ENCODE peak calls at places on chromosome 2, in four cellular contexts. O is SK-N-SH, H is GM12878, I is HepG2. K is an unnamed sample.

GRCh38 chr2:11812466-11813100 is 66.2 kb downstream of the LPIN1 start:
- DNase-seq in H (no peak), O (no peak), I (no peak), K (no peak)

GRCh38 chr2:69619725-69620124 is 23.8 kb downstream of the AAK1 start:
- DNase-seq in I (no peak), H (no peak), O (no peak), K (no peak)

GRCh38 chr2:69483024-69483423 is 45.8 kb upstream of the NFU1 start:
- DNase-seq in O (no peak), H (no peak), I (no peak), K (no peak)

GRCh38 chr2:113831156-113831555 is 58.7 kb upstream of the ACTR3 start:
- DNase-seq in O (no peak), I (no peak), H (no peak), K (peak; percentile 50)

GRCh38 chr2:219440388-219441256 is 6.0 kb downstream of the SPEG start:
- DNase-seq in O (no peak), I (no peak), H (no peak), K (peak; percentile 14)

GRCh38 chr2:10369269-10370255 is 66.9 kb downstream of the HPCAL1 start:
- DNase-seq in O (no peak), H (no peak), I (peak; percentile 83), K (no peak)

GRCh38 chr2:112772322-112772721 is 7.9 kb upstream of the CKAP2L start:
- DNase-seq in H (no peak), I (no peak), O (no peak), K (no peak)

GRCh38 chr2:190528521-190529001 is 6.0 kb downstream of the NEMP2 start:
- DNase-seq in H (no peak), I (peak; percentile 81), O (no peak), K (peak; percentile 75)

GRCh38 chr2:71833855-71834554 is 313.7 kb downstream of the CYP26B1 start:
- DNase-seq in H (no peak), O (no peak), I (no peak), K (no peak)

GRCh38 chr2:83665894-83666293 is 793.2 kb downstream of the SUCLG1 start:
- DNase-seq in O (no peak), I (peak; percentile 18), H (no peak), K (peak; percentile 84)

GRCh38 chr2:118874324-118874723 is 26.9 kb upstream of the EN1 start:
- DNase-seq in O (no peak), H (no peak), I (no peak), K (no peak)

GRCh38 chr2:29022455-29023128 is 41.5 kb downstream of the TOGARAM2 start:
- DNase-seq in O (no peak), H (no peak), I (no peak), K (no peak)

GRCh38 chr2:113117594-113118262 is 9.7 kb upstream of the IL1RN start:
- DNase-seq in O (no peak), H (no peak), I (no peak), K (no peak)

GRCh38 chr2:11505652-11506610 is 27.9 kb upstream of the GREB1 start:
- DNase-seq in I (peak; percentile 97), O (no peak), H (peak; percentile 35), K (no peak)

GRCh38 chr2:10658914-10659257 is 30.9 kb downstream of the NOL10 start:
- DNase-seq in H (no peak), O (no peak), I (no peak), K (no peak)

GRCh38 chr2:111028720-111029119 is 92.0 kb upstream of the BCL2L11 start:
- DNase-seq in I (no peak), H (no peak), O (no peak), K (no peak)

GRCh38 chr2:47345584-47345913 is 57.4 kb upstream of the MSH2 start:
- DNase-seq in O (peak; percentile 49), H (no peak), I (peak; percentile 48), K (no peak)

GRCh38 chr2:60359569-60359968 is 193.9 kb downstream of the BCL11A start:
- DNase-seq in H (no peak), O (no peak), I (no peak), K (no peak)

GRCh38 chr2:159591221-159591620 is 25.1 kb downstream of the BAZ2B start:
- DNase-seq in I (no peak), O (no peak), H (no peak), K (no peak)

GRCh38 chr2:159131882-159132281 is 154.6 kb downstream of the WDSUB1 start:
- DNase-seq in H (no peak), O (no peak), I (no peak), K (peak; percentile 22)

GRCh38 chr2:218465987-218466633 is 47.2 kb downstream of the VIL1 start:
- DNase-seq in O (peak; percentile 32), I (peak; percentile 34), H (no peak), K (peak; percentile 23)

GRCh38 chr2:101428413-101429176 is 41.3 kb upstream of the CREG2 start:
- DNase-seq in O (peak; percentile 40), H (no peak), I (no peak), K (no peak)

GRCh38 chr2:190137561-190137960 is 75.0 kb upstream of the MSTN start:
- DNase-seq in H (no peak), I (no peak), O (no peak), K (no peak)

GRCh38 chr2:200352631-200353030 is 46.1 kb downstream of the SPATS2L start:
- DNase-seq in H (no peak), O (no peak), I (peak; percentile 60), K (no peak)

GRCh38 chr2:120677221-120677620 is 58.4 kb upstream of the GLI2 start:
- DNase-seq in I (no peak), O (no peak), H (no peak), K (no peak)

GRCh38 chr2:129201636-129202035 is 777.8 kb upstream of the RAB6C start:
- DNase-seq in O (no peak), H (no peak), I (no peak), K (no peak)

GRCh38 chr2:230877737-230878598 is 13.2 kb downstream of the ITM2C start:
- DNase-seq in O (no peak), H (no peak), I (no peak), K (no peak)

GRCh38 chr2:43226955-43227829 is 786 bp upstream of the ZFP36L2 start:
- DNase-seq in I (peak; percentile 93), O (peak; percentile 91), H (no peak), K (peak; percentile 87)

GRCh38 chr2:120675460-120676130 is 60.1 kb upstream of the GLI2 start:
- DNase-seq in H (no peak), O (peak; percentile 67), I (peak; percentile 50), K (peak; percentile 57)

DNA sequence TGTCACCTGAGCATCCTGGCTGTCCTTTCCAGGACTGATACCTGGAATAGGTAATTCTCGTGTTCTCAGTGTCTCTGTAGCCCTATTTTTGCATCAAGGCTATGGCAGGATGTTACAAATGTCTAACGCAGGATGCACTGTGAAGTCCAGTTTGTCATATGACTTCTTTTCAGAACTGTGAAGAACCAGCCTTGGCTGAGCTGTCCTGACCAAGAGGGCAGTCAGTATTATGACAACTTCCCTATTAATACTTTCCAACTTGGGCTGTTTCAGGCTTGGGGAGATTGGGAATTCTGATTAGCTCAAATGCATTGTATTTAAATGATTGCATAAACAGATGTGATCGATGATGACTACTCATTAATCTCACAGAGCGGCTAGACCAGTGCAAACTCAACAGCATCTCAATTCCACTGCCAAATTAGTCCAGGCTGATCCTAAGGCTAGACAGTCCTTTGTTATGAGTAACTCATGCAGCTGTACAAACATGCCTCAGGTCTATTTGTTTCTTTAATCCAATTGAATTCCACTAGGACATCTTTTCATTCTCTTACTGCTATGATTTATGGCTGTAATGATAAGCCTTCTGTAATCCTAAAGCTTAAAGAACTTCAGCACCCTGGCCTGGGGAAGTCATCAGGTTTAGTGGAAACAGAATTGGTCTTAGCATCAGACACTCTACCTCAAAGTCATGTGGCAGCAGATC is 331.6 kb downstream of the KCNS3 start:
- DNase-seq in O (no peak), H (no peak), I (no peak), K (peak; percentile 67)
- TF ChIP-seq PBX3 in O (no peak), H (no peak), I (no peak), K (peak; percentile 64)

DNA sequence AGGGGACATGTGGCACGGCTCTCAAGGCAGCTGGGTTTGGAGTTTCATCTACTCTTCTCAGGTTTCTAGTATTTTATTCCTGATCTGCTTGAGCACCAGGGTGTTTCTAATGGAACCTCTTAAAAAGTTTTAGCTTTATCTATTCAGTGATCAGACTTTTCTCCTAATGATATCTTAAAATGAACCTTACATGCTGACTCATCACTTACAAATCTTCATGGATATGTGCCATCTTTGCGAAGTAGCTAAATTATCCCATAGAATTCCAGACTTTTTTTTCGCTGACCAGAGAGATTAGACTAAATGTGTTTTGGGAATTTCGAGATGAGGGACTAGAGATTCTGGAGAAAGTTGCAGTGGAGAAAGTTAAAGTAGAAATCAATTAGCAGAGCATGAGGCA is 401.0 kb downstream of the GRB14 start:
- DNase-seq in O (no peak), H (no peak), I (no peak), K (no peak)
- TF ChIP-seq PBX3 in O (no peak), H (no peak), I (no peak), K (no peak)

GRCh38 chr2:75810931-75811330 is 100.2 kb upstream of the GCFC2 start:
- DNase-seq in O (no peak), I (no peak), H (no peak), K (no peak)

GRCh38 chr2:75808039-75808438 is 97.3 kb upstream of the GCFC2 start:
- DNase-seq in O (no peak), I (no peak), H (no peak), K (no peak)

DNA sequence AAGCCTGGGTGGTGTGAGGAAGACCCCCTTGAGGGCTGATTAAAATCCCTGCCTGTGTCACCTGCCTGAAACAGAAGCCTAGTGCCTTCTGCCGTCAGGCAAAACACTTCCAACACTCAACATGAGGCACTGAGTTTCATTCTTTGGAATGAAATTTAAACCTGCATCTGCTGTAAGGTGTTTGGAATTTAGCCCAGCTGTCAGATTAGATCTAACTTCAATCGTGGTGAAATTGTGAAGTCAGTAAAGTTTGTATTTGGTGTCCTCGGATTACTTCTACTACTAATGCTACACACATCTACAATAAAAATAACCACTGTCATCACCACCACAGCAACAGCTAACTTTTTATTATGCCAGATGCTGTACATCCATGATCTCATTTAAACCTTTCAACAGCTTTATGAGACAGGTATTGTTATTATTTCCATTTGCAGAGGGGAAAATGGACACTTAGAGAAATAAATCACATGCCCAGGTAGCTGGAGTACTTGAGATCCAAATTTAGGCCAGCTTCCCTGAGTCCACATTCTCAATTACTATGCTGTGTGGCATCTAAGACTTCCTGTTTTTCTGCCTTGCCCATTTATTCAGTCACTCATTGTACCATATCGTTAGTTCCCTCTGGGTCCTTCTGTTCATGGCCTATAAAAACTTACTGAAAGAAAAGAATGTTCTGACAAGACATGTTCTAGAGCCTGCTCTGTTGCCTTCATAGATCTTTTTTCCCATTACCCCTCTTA is 98.2 kb upstream of the GCFC2 start:
- DNase-seq in H (no peak), I (no peak), O (no peak), K (no peak)
- TF ChIP-seq PBX3 in H (no peak), I (no peak), O (no peak), K (no peak)

DNA sequence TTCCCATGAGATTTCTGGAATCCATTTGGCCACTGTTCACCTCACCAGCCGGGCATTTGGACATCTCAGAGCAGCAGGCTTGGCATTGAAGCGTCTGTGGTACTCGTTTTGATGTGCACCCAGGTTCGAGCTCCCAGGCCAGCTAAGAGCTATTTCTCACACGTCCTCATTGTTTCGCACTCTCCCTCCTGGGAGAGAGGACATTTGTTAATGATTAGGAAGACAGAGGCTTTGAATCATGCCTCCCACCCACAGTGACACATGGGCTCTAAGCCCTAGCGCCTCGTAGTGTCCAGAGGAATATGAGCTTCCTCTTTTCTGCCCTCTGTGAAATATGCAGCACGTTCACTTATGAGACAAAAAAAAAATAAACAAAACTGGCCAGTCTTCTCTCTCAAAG is 361.8 kb downstream of the RND3 start:
- DNase-seq in O (no peak), I (no peak), H (no peak), K (peak; percentile 61)
- TF ChIP-seq PBX3 in O (no peak), I (no peak), H (no peak), K (no peak)

K was measured in A549.